ENCODE peak calls at places on chromosomes 2 and 18, in eight cellular contexts. X, P, I, S, Y, K, R and F are unnamed samples. For H3K4me1, the result is how much of the 10 kb centered on the place peaks cover.

GRCh38 chr2:170236639-170237037 is 58.7 kb downstream of the MYO3B start:
- DNase-seq in X (no peak), R (no peak), P (no peak), S (no peak), I (no peak), Y (no peak), K (no peak), F (no peak)

GRCh38 chr18:79570266-79571201 is 109.1 kb upstream of the CTDP1 start:
- DNase-seq in P (peak), X (no peak), K (no peak), Y (peak), R (no peak), S (peak), I (peak), F (no peak)

GRCh38 chr2:235005603-235006259 is 53.9 kb downstream of the SH3BP4 start:
- DNase-seq in Y (no peak), X (no peak), I (peak), R (no peak), S (no peak), K (peak), P (peak), F (peak)

GRCh38 chr2:3637692-3638455 is 20.1 kb upstream of the ALLC start:
- DNase-seq in Y (no peak), I (no peak), K (no peak), X (no peak), P (peak), R (no peak), S (no peak), F (no peak)

GRCh38 chr18:58580623-58581022 is 48.3 kb downstream of the ALPK2 start:
- DNase-seq in K (peak), Y (peak), R (no peak), X (no peak), I (no peak), S (no peak), P (no peak), F (no peak)

GRCh38 chr2:72864500-72864899 is 22.7 kb upstream of the SPR start:
- DNase-seq in K (no peak), P (no peak), X (no peak), R (no peak), I (no peak), S (no peak), Y (peak), F (no peak)

GRCh38 chr18:62829936-62830335 is 114.6 kb downstream of the PHLPP1 start:
- DNase-seq in R (no peak), I (no peak), Y (peak), K (no peak), S (no peak), P (no peak), X (peak), F (no peak)

GRCh38 chr2:222410534-222410933 is 13.8 kb upstream of the SGPP2 start:
- DNase-seq in Y (no peak), R (no peak), K (peak), S (no peak), X (no peak), P (no peak), I (no peak), F (no peak)

GRCh38 chr2:153495725-153496124 is 17.2 kb upstream of the RPRM start:
- DNase-seq in K (no peak), R (no peak), S (no peak), P (no peak), X (no peak), I (no peak), Y (no peak), F (no peak)

GRCh38 chr2:144071461-144071860 is 448.5 kb downstream of the ZEB2 start:
- DNase-seq in X (no peak), K (no peak), Y (peak), R (no peak), P (no peak), I (no peak), S (no peak), F (no peak)

GRCh38 chr2:140274891-140275290 is 1494.7 kb upstream of the NXPH2 start:
- DNase-seq in Y (no peak), R (no peak), X (no peak), I (no peak), S (no peak), P (no peak), K (no peak), F (no peak)

GRCh38 chr18:75208055-75208835 is 694 bp downstream of the PTGR3 start:
- DNase-seq in I (peak), R (no peak), S (no peak), K (peak), X (peak), Y (peak), P (peak), F (peak)

GRCh38 chr2:202373490-202373889 is 2.6 kb upstream of the BMPR2 start:
- DNase-seq in I (no peak), R (no peak), K (no peak), S (no peak), Y (no peak), P (no peak), X (no peak), F (no peak)

GRCh38 chr18:73784853-73785252 is 362.8 kb downstream of the FBXO15 start:
- DNase-seq in X (no peak), S (no peak), I (no peak), K (no peak), R (no peak), Y (no peak), P (no peak), F (no peak)

GRCh38 chr18:59704146-59704545 is 6.9 kb upstream of the CCBE1 start:
- DNase-seq in S (no peak), Y (no peak), P (no peak), R (no peak), K (no peak), X (no peak), I (no peak), F (no peak)

GRCh38 chr2:233434666-233435375 is 80.5 kb downstream of the DGKD start:
- DNase-seq in X (no peak), R (no peak), P (no peak), K (no peak), Y (no peak), I (no peak), S (no peak), F (no peak)

GRCh38 chr2:233208382-233209116 is 42.9 kb upstream of the ATG16L1 start:
- DNase-seq in S (no peak), Y (no peak), R (no peak), I (no peak), X (no peak), K (no peak), P (no peak), F (peak)

GRCh38 chr2:63866009-63866709 is 24.5 kb downstream of the UGP2 start:
- DNase-seq in R (no peak), S (no peak), K (no peak), Y (peak), P (no peak), I (no peak), X (no peak), F (no peak)

GRCh38 chr18:3658529-3658928 is 208.6 kb downstream of the TGIF1 start:
- DNase-seq in Y (no peak), I (no peak), P (no peak), S (no peak), K (no peak), X (no peak), R (no peak), F (no peak)

GRCh38 chr2:51472783-51473182 is 440.9 kb upstream of the NRXN1 start:
- DNase-seq in Y (no peak), I (no peak), X (no peak), P (no peak), R (no peak), K (no peak), S (no peak), F (no peak)

GRCh38 chr2:181046833-181047232 is 66.4 kb downstream of the UBE2E3 start:
- DNase-seq in I (no peak), P (no peak), R (no peak), K (no peak), Y (no peak), S (no peak), X (no peak), F (no peak)

GRCh38 chr18:657311-657997 is at the start of gene TYMS:
- DNase-seq in I (peak), R (no peak), X (peak), S (peak), P (peak), Y (peak), K (peak), F (peak)

GRCh38 chr2:60450488-60450887 is 103.0 kb downstream of the BCL11A start:
- DNase-seq in X (no peak), K (no peak), Y (no peak), P (no peak), S (no peak), I (no peak), R (no peak), F (no peak)

GRCh38 chr2:54331095-54331835 is 75.2 kb upstream of the TSPYL6 start:
- DNase-seq in R (no peak), S (no peak), X (no peak), I (no peak), K (no peak), Y (no peak), P (no peak), F (no peak)

GRCh38 chr2:23545811-23546210 is 160.8 kb downstream of the KLHL29 start:
- DNase-seq in K (no peak), R (no peak), P (no peak), X (no peak), I (no peak), Y (no peak), S (no peak), F (no peak)

GRCh38 chr18:23232331-23232730 is 97.0 kb downstream of the CABLES1 start:
- DNase-seq in K (no peak), P (no peak), R (no peak), Y (no peak), S (no peak), I (no peak), X (no peak), F (no peak)

GRCh38 chr2:121018136-121019057 is 266.6 kb downstream of the TFCP2L1 start:
- DNase-seq in S (no peak), R (no peak), K (no peak), I (no peak), Y (peak), P (peak), X (peak), F (no peak)

GRCh38 chr2:225025917-225026571 is 16.2 kb downstream of the DOCK10 start:
- DNase-seq in Y (peak), X (no peak), P (no peak), K (no peak), I (no peak), R (no peak), S (no peak), F (no peak)

GRCh38 chr18:76572517-76573247 is 77.6 kb upstream of the ZNF516 start:
- DNase-seq in R (no peak), I (no peak), X (no peak), P (no peak), Y (no peak), S (no peak), K (no peak), F (peak)

GRCh38 chr2:74206180-74206688 is 7.8 kb downstream of the MTHFD2 start:
- DNase-seq in Y (peak), K (no peak), R (no peak), P (no peak), X (peak), I (peak), S (no peak), F (no peak)

GRCh38 chr2:74205586-74205985 is 7.2 kb downstream of the MTHFD2 start:
- DNase-seq in R (no peak), S (no peak), I (peak), P (no peak), Y (no peak), K (no peak), X (no peak), F (no peak)

GRCh38 chr2:74204436-74204835 is 6.0 kb downstream of the MTHFD2 start:
- DNase-seq in X (no peak), P (no peak), I (no peak), K (no peak), R (no peak), S (no peak), Y (no peak), F (no peak)

GRCh38 chr2:74201596-74201995 is 3.2 kb downstream of the MTHFD2 start:
- DNase-seq in K (no peak), S (no peak), P (no peak), R (no peak), I (no peak), Y (peak), X (no peak), F (no peak)

GRCh38 chr2:74205113-74205512 is 6.7 kb downstream of the MTHFD2 start:
- DNase-seq in Y (no peak), X (no peak), I (no peak), R (no peak), K (no peak), P (no peak), S (no peak), F (no peak)
- H3K4me1 ChIP-seq in Y (under half), X (under half), I (under half), R (under half), K (under half), P (under half), S (under half), F (under half)

GRCh38 chr2:215420471-215420935 is 15.4 kb downstream of the FN1 start:
- DNase-seq in K (peak), S (no peak), P (no peak), R (no peak), Y (peak), X (no peak), I (no peak), F (peak)

GRCh38 chr2:215423234-215423633 is 12.6 kb downstream of the FN1 start:
- DNase-seq in K (no peak), S (no peak), X (no peak), R (no peak), I (no peak), P (no peak), Y (peak), F (no peak)

GRCh38 chr2:215421859-215422461 is 13.9 kb downstream of the FN1 start:
- DNase-seq in I (no peak), P (no peak), S (no peak), Y (peak), X (peak), K (peak), R (no peak), F (no peak)

GRCh38 chr2:215423928-215424540 is 11.8 kb downstream of the FN1 start:
- DNase-seq in X (no peak), I (no peak), P (no peak), S (no peak), K (no peak), Y (peak), R (no peak), F (no peak)

DNA sequence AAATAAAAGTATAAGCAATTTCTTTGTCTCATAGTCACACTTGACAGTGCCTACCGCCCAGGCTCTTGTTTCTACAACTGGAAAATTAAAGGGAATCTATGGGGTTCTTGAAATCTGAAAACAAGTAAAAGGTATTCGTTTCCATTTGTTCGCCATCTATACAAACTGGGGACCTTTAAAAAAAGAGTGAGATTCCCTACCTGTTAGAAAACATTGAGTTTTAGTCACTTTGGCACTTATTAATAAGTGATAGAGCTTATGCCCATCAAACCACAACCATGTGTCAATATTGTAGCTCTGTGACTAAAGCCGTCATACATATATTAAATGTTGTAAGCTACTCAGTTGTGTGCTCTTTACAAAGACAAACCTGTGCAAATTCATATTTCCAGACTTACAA is 13.2 kb downstream of the FN1 start:
- DNase-seq in P (no peak), X (no peak), R (no peak), Y (peak), I (no peak), K (no peak), S (no peak), F (no peak)
- H3K4me1 ChIP-seq in P (under half), X (under half), R (under half), Y (under half), I (under half), K (under half), S (under half), F (half or more)

DNA sequence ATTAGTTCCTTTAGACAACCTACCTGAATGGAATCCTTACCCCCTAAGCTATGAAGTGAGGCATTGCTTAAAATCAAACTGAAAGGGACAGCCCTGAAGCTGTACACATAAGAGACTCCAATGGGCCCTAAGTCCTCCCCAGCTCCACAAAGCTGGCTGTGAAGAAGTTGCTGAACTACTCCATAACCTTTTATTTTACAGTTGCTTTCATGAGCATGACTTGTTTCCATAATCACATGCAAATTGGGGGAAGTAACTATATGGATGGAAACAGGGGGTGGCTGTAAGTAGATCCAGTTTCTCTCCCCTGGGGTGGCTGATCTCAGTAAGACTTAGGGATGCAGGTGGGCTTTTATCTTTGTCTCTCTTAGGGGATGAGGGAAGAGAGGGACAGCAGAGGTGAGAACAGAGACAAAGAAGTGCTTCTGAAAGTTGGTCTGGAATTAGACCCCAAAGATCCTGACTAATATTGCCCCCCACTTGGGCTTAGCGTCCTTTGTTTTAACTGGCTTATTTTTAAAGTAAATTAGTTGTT is 5.5 kb downstream of the FZD5 start:
- DNase-seq in R (no peak), I (no peak), X (no peak), S (no peak), Y (no peak), K (no peak), P (no peak), F (no peak)
- H3K4me1 ChIP-seq in R (under half), I (under half), X (under half), S (under half), Y (under half), K (under half), P (under half), F (half or more)

GRCh38 chr2:137967042-137967441 is 2.8 kb downstream of the HNMT start:
- DNase-seq in S (no peak), X (no peak), Y (no peak), P (no peak), K (no peak), R (no peak), I (no peak), F (no peak)
- H3K4me1 ChIP-seq in S (under half), X (under half), Y (under half), P (under half), K (under half), R (under half), I (under half), F (under half)

DNA sequence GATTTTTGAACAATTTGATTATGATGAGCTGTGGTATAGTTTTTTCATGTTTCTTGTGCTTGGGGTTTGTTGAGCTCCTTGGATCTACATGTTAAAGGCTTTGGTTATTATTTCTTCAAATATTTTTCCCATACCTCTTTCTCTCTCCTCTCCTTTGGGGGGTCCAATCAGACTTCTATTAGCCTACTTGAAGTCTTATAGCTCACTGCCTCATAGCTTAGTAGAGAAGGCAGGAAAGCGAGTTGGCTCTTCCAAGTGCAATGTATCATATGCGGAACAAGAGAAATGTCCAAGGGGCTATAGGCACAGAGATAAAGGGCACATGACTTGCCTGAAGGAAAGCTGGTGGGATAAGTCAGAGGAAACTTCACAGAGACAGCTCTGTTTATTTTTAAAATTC is 14.1 kb upstream of the FABP1 start:
- DNase-seq in I (no peak), S (no peak), P (no peak), R (no peak), K (no peak), Y (no peak), X (no peak), F (no peak)
- H3K4me1 ChIP-seq in I (under half), S (under half), P (under half), R (under half), K (under half), Y (under half), X (under half), F (half or more)

GRCh38 chr2:39144411-39144810 is 23.6 kb upstream of the SOS1 start:
- DNase-seq in I (no peak), K (no peak), R (no peak), S (no peak), P (no peak), X (no peak), Y (no peak), F (no peak)
- H3K4me1 ChIP-seq in I (under half), K (under half), R (under half), S (under half), P (under half), X (under half), Y (under half), F (under half)